ENCODE peak calls at places on chromosomes 2 and 18, in nine cellular contexts. I, O, B, Y, N, X, H, K and R are unnamed samples.
A peak's percentile ranks its signal among the peaks of the same experiment; 100 is the strongest.

GRCh38 chr2:40450066-40450841 is 1.6 kb downstream of the SLC8A1 start:
- DNase-seq in H (peak; percentile 62), O (peak; percentile 63), K (peak; percentile 67), I (peak; percentile 65), X (no peak), N (no peak), Y (no peak), B (no peak), R (no peak)

GRCh38 chr2:236863729-236864126 is 222.0 kb upstream of the COPS8 start:
- DNase-seq in O (no peak), H (no peak), N (no peak), K (no peak), X (no peak), I (no peak), B (no peak), Y (no peak), R (no peak)

GRCh38 chr2:228689049-228689448 is 507.6 kb upstream of the SPHKAP start:
- DNase-seq in H (no peak), N (no peak), X (no peak), K (peak; percentile 24), Y (no peak), O (peak; percentile 2), I (peak; percentile 55), B (no peak), R (no peak)

GRCh38 chr2:134917958-134918517 is 584 bp upstream of the CCNT2 start:
- DNase-seq in O (peak; percentile 95), H (no peak), X (peak; percentile 94), Y (peak; percentile 87), B (peak; percentile 82), K (peak; percentile 96), N (peak; percentile 87), I (no peak), R (no peak)

GRCh38 chr2:69781321-69782248 is 39.7 kb downstream of the ANXA4 start:
- DNase-seq in O (peak; percentile 28), B (no peak), N (no peak), H (no peak), Y (no peak), X (no peak), K (no peak), I (peak; percentile 69), R (peak; percentile 53)

GRCh38 chr2:172931256-172931894 is 144.3 kb upstream of the MAP3K20 start:
- DNase-seq in N (no peak), K (peak; percentile 6), H (peak; percentile 88), X (no peak), I (no peak), Y (no peak), B (no peak), O (peak; percentile 75), R (no peak)

GRCh38 chr2:160375802-160376469 is 117.7 kb downstream of the RBMS1 start:
- DNase-seq in N (no peak), Y (no peak), K (no peak), H (peak; percentile 75), I (no peak), B (no peak), X (no peak), O (no peak), R (peak; percentile 31)

GRCh38 chr2:235506291-235506996 is 12.6 kb downstream of the AGAP1 start:
- DNase-seq in K (peak; percentile 54), B (no peak), Y (no peak), N (no peak), I (peak; percentile 81), H (no peak), X (no peak), O (no peak), R (no peak)

GRCh38 chr2:235300368-235301201 is 193.3 kb upstream of the AGAP1 start:
- DNase-seq in K (peak; percentile 64), O (no peak), N (no peak), B (no peak), X (no peak), I (no peak), Y (no peak), H (peak; percentile 83), R (no peak)

GRCh38 chr18:12295389-12296086 is 12.5 kb upstream of the TUBB6 start:
- DNase-seq in K (no peak), I (no peak), N (no peak), H (peak; percentile 62), Y (no peak), O (no peak), X (no peak), B (no peak), R (no peak)

GRCh38 chr2:53202063-53202462 is 565.5 kb upstream of the CHAC2 start:
- DNase-seq in H (peak; percentile 93), I (no peak), Y (no peak), K (peak; percentile 64), N (no peak), B (no peak), X (no peak), O (peak; percentile 5), R (no peak)

GRCh38 chr2:220503446-220503845 is 876.0 kb downstream of the SLC4A3 start:
- DNase-seq in O (no peak), K (no peak), X (no peak), I (no peak), H (no peak), Y (no peak), N (no peak), B (no peak), R (no peak)

GRCh38 chr2:46487667-46488333 is 8.4 kb downstream of the TMEM247 start:
- DNase-seq in K (peak; percentile 88), I (no peak), O (no peak), Y (no peak), N (no peak), X (no peak), H (peak; percentile 77), B (no peak), R (no peak)